ENCODE peak calls at places on chromosomes 12 and 14, in ten cellular contexts. T is stimulated activated CD4-positive, alpha-beta T cell treated with anti-CD3 and anti-CD28 coated beads, Interleukin-4, amount 100 ng/mL, for 4 hours; N is sigmoid colon; E is H4; W is stimulated activated naive CD8-positive, alpha-beta T cell treated with anti-CD3 and anti-CD28 coated beads, Interleukin-15, Interleukin-2, amounts not matched to agents 100 U/mL and 50 U/mL, for 24 hours; Z is NCI-H748 treated with DMSO at 0.1 percent for 48 hours; J is iPS-NIHi11; P is Right ventricle myocardium superior; L is GM10248; D is NCI-H1694. G is an unnamed sample.
A peak's percentile ranks its signal among the peaks of the same experiment; 100 is the strongest.

GRCh38 chr14:49550284-49551184 is 35.6 kb downstream of the RPS29 start:
- DNase-seq in P (no peak), W (no peak), D (peak; percentile 22), T (no peak), N (no peak), L (no peak), E (no peak), J (peak; percentile 24), Z (peak; percentile 11), G (no peak)

GRCh38 chr12:21938879-21939278 is 2.3 kb downstream of the ABCC9 start:
- DNase-seq in Z (no peak), L (no peak), J (no peak), W (no peak), D (no peak), P (no peak), E (no peak), N (no peak), T (no peak), G (no peak)

GRCh38 chr12:14256555-14257169 is 108.8 kb upstream of the ATF7IP start:
- DNase-seq in D (peak; percentile 31), W (peak; percentile 75), T (peak; percentile 70), N (peak; percentile 90), E (peak; percentile 94), L (peak; percentile 56), J (peak; percentile 52), P (peak; percentile 90), Z (peak; percentile 68), G (no peak)

GRCh38 chr12:10211975-10212622 is 578 bp upstream of the GABARAPL1 start:
- DNase-seq in W (peak; percentile 90), E (peak; percentile 100), T (peak; percentile 85), N (peak; percentile 99), J (peak; percentile 95), D (no peak), L (peak; percentile 70), P (peak; percentile 98), Z (peak; percentile 60), G (peak; percentile 76)

GRCh38 chr12:10205251-10205807 is 7.3 kb upstream of the GABARAPL1 start:
- DNase-seq in Z (no peak), P (no peak), N (no peak), T (no peak), L (no peak), E (peak; percentile 18), J (no peak), W (no peak), D (no peak), G (no peak)

GRCh38 chr12:80100566-80100965 is 1.2 kb downstream of the OTOGL start:
- DNase-seq in T (no peak), L (no peak), P (no peak), J (no peak), Z (no peak), E (no peak), D (no peak), W (no peak), N (no peak), G (no peak)

GRCh38 chr14:68718033-68718725 is 74.7 kb downstream of the ZFP36L1 start:
- DNase-seq in N (no peak), P (no peak), T (no peak), J (no peak), D (no peak), W (no peak), E (no peak), L (no peak), Z (no peak), G (no peak)

GRCh38 chr14:102777711-102778615 is 714 bp downstream of the TRAF3 start:
- DNase-seq in J (peak; percentile 50), N (no peak), L (no peak), P (no peak), Z (peak; percentile 12), E (no peak), W (peak; percentile 39), D (peak; percentile 49), T (peak; percentile 17), G (no peak)

GRCh38 chr12:1594045-1594294 is 411 bp downstream of the FBXL14 start:
- DNase-seq in L (peak; percentile 78), D (no peak), W (peak; percentile 75), T (no peak), P (no peak), E (peak; percentile 23), Z (no peak), J (peak; percentile 74), N (peak; percentile 79), G (no peak)

GRCh38 chr12:3042394-3042793 is 34.8 kb upstream of the TSPAN9 start:
- DNase-seq in N (no peak), L (no peak), P (peak; percentile 80), W (peak; percentile 17), D (peak; percentile 25), J (no peak), E (no peak), T (no peak), Z (no peak), G (no peak)

GRCh38 chr14:96756745-96757144 is 40.4 kb upstream of the VRK1 start:
- DNase-seq in D (no peak), N (peak; percentile 40), P (no peak), W (no peak), L (no peak), J (no peak), Z (no peak), E (no peak), T (no peak), G (no peak)

GRCh38 chr12:114405449-114406271 is at the start of gene TBX5:
- DNase-seq in J (no peak), N (no peak), Z (peak; percentile 47), P (peak; percentile 50), D (no peak), W (no peak), E (no peak), L (no peak), T (no peak), G (no peak)

GRCh38 chr14:95496690-95497241 is 19.7 kb downstream of the SYNE3 start:
- DNase-seq in L (no peak), P (peak; percentile 64), E (no peak), N (no peak), W (no peak), T (no peak), D (no peak), Z (no peak), J (no peak), G (no peak)

GRCh38 chr12:5047094-5047493 is 3.4 kb downstream of the KCNA5 start:
- DNase-seq in J (no peak), W (no peak), D (no peak), E (no peak), Z (no peak), L (no peak), N (peak; percentile 85), T (no peak), P (no peak), G (no peak)

GRCh38 chr12:52805000-52805399 is 8.9 kb downstream of the KRT4 start:
- DNase-seq in P (no peak), L (no peak), Z (no peak), E (no peak), D (no peak), N (no peak), J (peak; percentile 84), T (no peak), W (no peak), G (no peak)

G was measured in D721Med.